ENCODE peak calls at places on chromosome 12, in eight cellular contexts. C, B, N, H, U, T, J and A are unnamed samples.

GRCh38 chr12:80821513-80822000 is 104.8 kb downstream of the MYF5 start:
- DNase-seq in U (no peak), B (no peak), H (no peak), J (peak; percentile 5), T (no peak), C (peak; percentile 8), N (no peak), A (no peak)

GRCh38 chr12:6263931-6264330 is 46.6 kb upstream of the PLEKHG6 start:
- DNase-seq in U (no peak), B (no peak), J (no peak), T (no peak), C (no peak), H (no peak), N (no peak), A (no peak)

GRCh38 chr12:50283924-50284236 is 560 bp upstream of the LIMA1 start:
- DNase-seq in J (no peak), B (no peak), U (no peak), C (no peak), H (no peak), N (no peak), T (no peak), A (no peak)

GRCh38 chr12:53267309-53268008 is 640 bp upstream of the ESPL1 start:
- DNase-seq in T (no peak), N (no peak), B (no peak), U (no peak), J (no peak), C (no peak), H (peak; percentile 27), A (no peak)

GRCh38 chr12:57046947-57047890 is 2.7 kb downstream of the MYO1A start:
- DNase-seq in B (no peak), H (peak; percentile 48), T (no peak), U (no peak), C (no peak), N (no peak), J (no peak), A (no peak)

GRCh38 chr12:906077-906585 is 43.4 kb downstream of the RAD52 start:
- DNase-seq in N (no peak), C (no peak), B (no peak), U (no peak), T (no peak), J (no peak), H (no peak), A (no peak)

GRCh38 chr12:15735837-15736615 is 53.2 kb downstream of the EPS8 start:
- DNase-seq in J (no peak), B (no peak), N (no peak), T (no peak), U (no peak), H (no peak), C (no peak), A (no peak)

GRCh38 chr12:50933459-50934124 is 18.8 kb upstream of the HIGD1C start:
- DNase-seq in T (no peak), B (no peak), U (no peak), H (no peak), C (no peak), J (no peak), N (no peak), A (no peak)

GRCh38 chr12:70556179-70556869 is 80.9 kb downstream of the PTPRB start:
- DNase-seq in H (no peak), T (no peak), J (no peak), B (no peak), N (no peak), C (no peak), U (no peak), A (no peak)

GRCh38 chr12:16369156-16369555 is 21.7 kb downstream of the MGST1 start:
- DNase-seq in T (no peak), N (no peak), C (no peak), B (no peak), U (no peak), J (no peak), H (no peak), A (no peak)

GRCh38 chr12:47302111-47302597 is 222.4 kb upstream of the AMIGO2 start:
- DNase-seq in H (peak; percentile 49), J (no peak), C (no peak), U (no peak), B (no peak), T (no peak), N (no peak), A (no peak)

GRCh38 chr12:15556411-15556810 is 232.8 kb downstream of the EPS8 start:
- DNase-seq in C (no peak), T (no peak), B (no peak), J (no peak), U (no peak), H (no peak), N (no peak), A (no peak)

GRCh38 chr12:8038659-8039114 is 6.2 kb downstream of the FOXJ2 start:
- DNase-seq in H (peak; percentile 27), B (no peak), N (no peak), J (peak; percentile 67), U (no peak), C (peak; percentile 46), T (no peak), A (peak; percentile 59)

GRCh38 chr12:52789637-52790426 is 6.1 kb downstream of the KRT3 start:
- DNase-seq in H (no peak), J (no peak), C (no peak), T (no peak), N (no peak), B (no peak), U (no peak), A (no peak)

GRCh38 chr12:22234561-22234960 is 99.9 kb downstream of the ST8SIA1 start:
- DNase-seq in U (no peak), N (no peak), H (no peak), C (no peak), T (no peak), B (no peak), J (no peak), A (no peak)

GRCh38 chr12:132651444-132652100 is 33.0 kb downstream of the P2RX2 start:
- DNase-seq in C (no peak), J (no peak), T (no peak), U (no peak), B (no peak), H (no peak), N (no peak), A (no peak)

GRCh38 chr12:88960213-88960878 is 380.1 kb upstream of the KITLG start:
- DNase-seq in T (peak; percentile 39), U (no peak), N (no peak), B (no peak), J (peak; percentile 29), C (no peak), H (no peak), A (no peak)

GRCh38 chr12:121550974-121551631 is 29.7 kb downstream of the KDM2B start:
- DNase-seq in U (no peak), C (no peak), N (no peak), J (no peak), B (peak; percentile 65), H (no peak), T (no peak), A (no peak)

GRCh38 chr12:14774074-14774943 is 29.0 kb downstream of the WBP11 start:
- DNase-seq in T (peak; percentile 89), U (peak; percentile 94), C (no peak), H (peak; percentile 91), B (peak; percentile 95), J (peak; percentile 96), N (peak; percentile 81), A (no peak)

GRCh38 chr12:111255261-111255660 is 113.6 kb downstream of the PHETA1 start:
- DNase-seq in H (no peak), C (no peak), B (no peak), N (no peak), J (no peak), T (no peak), U (no peak), A (no peak)

GRCh38 chr12:13523926-13524325 is 327.4 kb downstream of the EMP1 start:
- DNase-seq in H (no peak), C (no peak), U (no peak), N (no peak), J (no peak), B (no peak), T (no peak), A (no peak)

GRCh38 chr12:81089412-81089811 is 11.5 kb downstream of the ACSS3 start:
- DNase-seq in T (no peak), H (no peak), B (no peak), U (no peak), C (no peak), J (no peak), N (no peak), A (no peak)

GRCh38 chr12:27025116-27025515 is 2.8 kb downstream of the MED21 start:
- DNase-seq in J (no peak), C (no peak), N (no peak), T (no peak), U (no peak), B (no peak), H (no peak), A (no peak)

GRCh38 chr12:95788637-95789036 is 1.9 kb downstream of the NTN4 start:
- DNase-seq in T (no peak), H (no peak), B (no peak), U (no peak), C (no peak), J (no peak), N (no peak), A (no peak)